ENCODE peak calls at places on chromosomes 2 and 18, in ten cellular contexts. One of them, this sample, is unnamed.

GRCh38 chr2:239757154-239757760 is 267.9 kb downstream of the NDUFA10 start:
- DNase-seq in AG10803: no peak
- DNase-seq in stromal cell of bone marrow: no peak
- DNase-seq in GM13977: no peak
- DNase-seq in cardiac septum: no peak
- DNase-seq in stimulated activated CD8-positive, alpha-beta memory T cell treated with anti-CD3 and anti-CD28 coated beads, Interleukin-15, amount 100 ng/mL, for 24 hours: no peak
- DNase-seq in tibial nerve: no peak
- DNase-seq in BJ: no peak
- DNase-seq in fibroblast of mammary gland: no peak
- DNase-seq in smooth muscle cell of the brain vasculature: no peak
- DNase-seq in this sample: no peak

GRCh38 chr2:60882971-60883753 is 1.8 kb downstream of the REL start:
- DNase-seq in fibroblast of mammary gland: peak
- DNase-seq in stimulated activated CD8-positive, alpha-beta memory T cell treated with anti-CD3 and anti-CD28 coated beads, Interleukin-15, amount 100 ng/mL, for 24 hours: no peak
- DNase-seq in GM13977: peak
- DNase-seq in BJ: no peak
- DNase-seq in cardiac septum: no peak
- DNase-seq in AG10803: peak
- DNase-seq in smooth muscle cell of the brain vasculature: no peak
- DNase-seq in stromal cell of bone marrow: no peak
- DNase-seq in tibial nerve: no peak
- DNase-seq in this sample: peak

GRCh38 chr2:182949572-182950189 is 83.2 kb upstream of the FRZB start:
- DNase-seq in stromal cell of bone marrow: no peak
- DNase-seq in GM13977: no peak
- DNase-seq in BJ: no peak
- DNase-seq in fibroblast of mammary gland: peak
- DNase-seq in cardiac septum: no peak
- DNase-seq in stimulated activated CD8-positive, alpha-beta memory T cell treated with anti-CD3 and anti-CD28 coated beads, Interleukin-15, amount 100 ng/mL, for 24 hours: no peak
- DNase-seq in smooth muscle cell of the brain vasculature: no peak
- DNase-seq in AG10803: no peak
- DNase-seq in tibial nerve: no peak
- DNase-seq in this sample: no peak

GRCh38 chr2:101330253-101330921 is 21.9 kb upstream of the RNF149 start:
- DNase-seq in AG10803: no peak
- DNase-seq in stromal cell of bone marrow: no peak
- DNase-seq in cardiac septum: no peak
- DNase-seq in GM13977: no peak
- DNase-seq in tibial nerve: peak
- DNase-seq in fibroblast of mammary gland: no peak
- DNase-seq in smooth muscle cell of the brain vasculature: no peak
- DNase-seq in stimulated activated CD8-positive, alpha-beta memory T cell treated with anti-CD3 and anti-CD28 coated beads, Interleukin-15, amount 100 ng/mL, for 24 hours: no peak
- DNase-seq in BJ: no peak
- DNase-seq in this sample: no peak

GRCh38 chr2:134160793-134161504 is 92.9 kb upstream of the MGAT5 start:
- DNase-seq in cardiac septum: peak
- DNase-seq in tibial nerve: no peak
- DNase-seq in stromal cell of bone marrow: no peak
- DNase-seq in GM13977: no peak
- DNase-seq in BJ: no peak
- DNase-seq in AG10803: peak
- DNase-seq in stimulated activated CD8-positive, alpha-beta memory T cell treated with anti-CD3 and anti-CD28 coated beads, Interleukin-15, amount 100 ng/mL, for 24 hours: no peak
- DNase-seq in smooth muscle cell of the brain vasculature: no peak
- DNase-seq in fibroblast of mammary gland: no peak
- DNase-seq in this sample: no peak

GRCh38 chr2:215060851-215061541 is 77.4 kb downstream of the ABCA12 start:
- DNase-seq in BJ: no peak
- DNase-seq in GM13977: no peak
- DNase-seq in AG10803: no peak
- DNase-seq in smooth muscle cell of the brain vasculature: no peak
- DNase-seq in fibroblast of mammary gland: no peak
- DNase-seq in stimulated activated CD8-positive, alpha-beta memory T cell treated with anti-CD3 and anti-CD28 coated beads, Interleukin-15, amount 100 ng/mL, for 24 hours: no peak
- DNase-seq in tibial nerve: no peak
- DNase-seq in cardiac septum: no peak
- DNase-seq in stromal cell of bone marrow: no peak
- DNase-seq in this sample: no peak

GRCh38 chr18:74577019-74577418 is 20.7 kb upstream of the ZNF407 start:
- DNase-seq in cardiac septum: no peak
- DNase-seq in stromal cell of bone marrow: no peak
- DNase-seq in smooth muscle cell of the brain vasculature: no peak
- DNase-seq in BJ: no peak
- DNase-seq in GM13977: no peak
- DNase-seq in fibroblast of mammary gland: no peak
- DNase-seq in tibial nerve: no peak
- DNase-seq in AG10803: no peak
- DNase-seq in stimulated activated CD8-positive, alpha-beta memory T cell treated with anti-CD3 and anti-CD28 coated beads, Interleukin-15, amount 100 ng/mL, for 24 hours: no peak
- DNase-seq in this sample: no peak

GRCh38 chr18:30889582-30890301 is 152.8 kb downstream of the DSC3 start:
- DNase-seq in stromal cell of bone marrow: no peak
- DNase-seq in stimulated activated CD8-positive, alpha-beta memory T cell treated with anti-CD3 and anti-CD28 coated beads, Interleukin-15, amount 100 ng/mL, for 24 hours: no peak
- DNase-seq in fibroblast of mammary gland: no peak
- DNase-seq in cardiac septum: no peak
- DNase-seq in AG10803: no peak
- DNase-seq in smooth muscle cell of the brain vasculature: no peak
- DNase-seq in tibial nerve: no peak
- DNase-seq in GM13977: peak
- DNase-seq in BJ: no peak
- DNase-seq in this sample: no peak

This sample was measured in left lobe of liver.